ENCODE peak calls at places on chromosome 6, in four cellular contexts. One of them, this sample, is unnamed.

GRCh38 chr6:394641-395289 is 3.2 kb downstream of the IRF4 start:
- DNase-seq in adrenal gland: no peak
- DNase-seq in MCF 10A: no peak
- DNase-seq in GM10248: no peak
- DNase-seq in this sample: no peak

GRCh38 chr6:56377295-56377694 is 129.9 kb upstream of the COL21A1 start:
- DNase-seq in GM10248: no peak
- DNase-seq in MCF 10A: no peak
- DNase-seq in adrenal gland: no peak
- DNase-seq in this sample: no peak

GRCh38 chr6:116633685-116634084 is 17.4 kb downstream of the RSPH4A start:
- DNase-seq in GM10248: no peak
- DNase-seq in MCF 10A: peak; percentile 19
- DNase-seq in adrenal gland: no peak
- DNase-seq in this sample: no peak

GRCh38 chr6:132298344-132298949 is 102.8 kb downstream of the MOXD1 start:
- DNase-seq in GM10248: peak; percentile 17
- DNase-seq in MCF 10A: peak; percentile 65
- DNase-seq in adrenal gland: peak; percentile 85
- DNase-seq in this sample: peak; percentile 60

GRCh38 chr6:138404666-138405337 is 779 bp downstream of the HEBP2 start:
- DNase-seq in adrenal gland: peak; percentile 46
- DNase-seq in GM10248: no peak
- DNase-seq in MCF 10A: peak; percentile 26
- DNase-seq in this sample: peak; percentile 26

GRCh38 chr6:149037026-149037734 is 280.3 kb upstream of the TAB2 start:
- DNase-seq in GM10248: no peak
- DNase-seq in MCF 10A: no peak
- DNase-seq in adrenal gland: no peak
- DNase-seq in this sample: peak; percentile 54

GRCh38 chr6:98977606-98978292 is 30.0 kb upstream of the FBXL4 start:
- DNase-seq in adrenal gland: no peak
- DNase-seq in MCF 10A: no peak
- DNase-seq in GM10248: no peak
- DNase-seq in this sample: no peak

GRCh38 chr6:108288742-108289141 is 6.1 kb upstream of the AFG1L start:
- DNase-seq in MCF 10A: no peak
- DNase-seq in GM10248: no peak
- DNase-seq in adrenal gland: no peak
- DNase-seq in this sample: no peak

GRCh38 chr6:37779111-37779800 is 40.3 kb upstream of the ZFAND3 start:
- DNase-seq in adrenal gland: no peak
- DNase-seq in GM10248: no peak
- DNase-seq in MCF 10A: no peak
- DNase-seq in this sample: peak; percentile 76

GRCh38 chr6:72755752-72756151 is 133.9 kb downstream of the KCNQ5 start:
- DNase-seq in MCF 10A: no peak
- DNase-seq in GM10248: no peak
- DNase-seq in adrenal gland: no peak
- DNase-seq in this sample: no peak

GRCh38 chr6:7886132-7886531 is 24.5 kb downstream of the TXNDC5 start:
- DNase-seq in MCF 10A: no peak
- DNase-seq in GM10248: no peak
- DNase-seq in adrenal gland: no peak
- DNase-seq in this sample: no peak

GRCh38 chr6:119962505-119962904 is 612.9 kb upstream of the MAN1A1 start:
- DNase-seq in adrenal gland: no peak
- DNase-seq in MCF 10A: no peak
- DNase-seq in GM10248: no peak
- DNase-seq in this sample: no peak

GRCh38 chr6:119965900-119966299 is 616.3 kb upstream of the MAN1A1 start:
- DNase-seq in GM10248: no peak
- DNase-seq in adrenal gland: no peak
- DNase-seq in MCF 10A: no peak
- DNase-seq in this sample: no peak

DNA sequence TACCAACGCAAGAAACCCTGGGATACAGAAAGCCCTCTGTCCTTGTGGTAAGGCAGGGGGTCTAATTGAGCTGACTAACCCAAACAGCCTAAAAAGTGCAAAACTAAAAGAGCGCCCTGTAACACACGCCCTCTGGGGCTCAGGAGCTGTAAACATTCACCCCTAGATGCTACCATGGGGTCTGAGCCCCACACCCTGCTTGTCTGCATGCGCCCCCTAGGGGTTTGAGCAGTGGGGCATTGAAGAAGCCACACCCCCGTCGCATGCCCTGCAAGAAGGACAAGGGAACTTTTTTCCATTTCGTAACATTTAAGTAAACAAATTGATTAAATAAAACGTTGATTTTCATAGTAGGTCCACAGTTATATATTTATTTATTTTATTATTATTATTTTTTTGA is 616.9 kb upstream of the MAN1A1 start:
- DNase-seq in MCF 10A: peak; percentile 11
- DNase-seq in adrenal gland: no peak
- DNase-seq in GM10248: peak; percentile 10
- DNase-seq in this sample: no peak
- TF ChIP-seq CTCF in MCF 10A: no peak
- TF ChIP-seq CTCF in adrenal gland: no peak
- TF ChIP-seq CTCF in GM10248: peak; percentile 24
- TF ChIP-seq CTCF in this sample: no peak

GRCh38 chr6:4021862-4022715 is 56.8 kb downstream of the FAM217A start:
- DNase-seq in adrenal gland: no peak
- DNase-seq in GM10248: no peak
- DNase-seq in MCF 10A: peak; percentile 44
- DNase-seq in this sample: no peak
- TF ChIP-seq CTCF in adrenal gland: no peak
- TF ChIP-seq CTCF in GM10248: no peak
- TF ChIP-seq CTCF in MCF 10A: no peak
- TF ChIP-seq CTCF in this sample: no peak

DNA sequence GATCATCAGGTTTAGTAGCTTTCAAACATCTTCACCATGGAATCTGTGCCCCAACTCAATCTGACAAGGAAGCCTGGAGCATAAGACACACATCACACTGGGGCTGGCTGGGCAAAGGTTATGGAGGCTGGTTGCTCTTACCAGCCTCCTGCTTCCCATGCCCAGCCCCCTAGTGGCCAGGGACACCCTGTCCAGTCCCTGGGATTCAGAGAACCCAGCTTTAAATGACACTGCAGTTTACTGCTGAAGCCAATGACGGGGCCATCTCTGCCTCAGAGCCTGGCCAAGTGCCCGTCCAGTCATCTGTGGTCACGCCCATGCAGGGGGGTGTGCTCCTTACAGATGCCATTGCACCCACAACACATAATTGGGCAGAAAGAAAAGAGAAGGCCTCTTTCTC is 272.9 kb downstream of the SMOC2 start:
- DNase-seq in MCF 10A: peak; percentile 43
- DNase-seq in GM10248: no peak
- DNase-seq in adrenal gland: no peak
- DNase-seq in this sample: peak; percentile 36
- TF ChIP-seq CTCF in MCF 10A: peak; percentile 46
- TF ChIP-seq CTCF in GM10248: no peak
- TF ChIP-seq CTCF in adrenal gland: no peak
- TF ChIP-seq CTCF in this sample: peak; percentile 28

GRCh38 chr6:40874495-40874894 is 164.5 kb downstream of the UNC5CL start:
- DNase-seq in GM10248: no peak
- DNase-seq in adrenal gland: no peak
- DNase-seq in MCF 10A: peak; percentile 16
- DNase-seq in this sample: no peak
- TF ChIP-seq CTCF in GM10248: no peak
- TF ChIP-seq CTCF in adrenal gland: no peak
- TF ChIP-seq CTCF in MCF 10A: no peak
- TF ChIP-seq CTCF in this sample: no peak

This sample was measured in glutamatergic neuron.